ENCODE peak calls at places on chromosome 5, in nine cellular contexts. X is CD8-positive, alpha-beta T cell; V is GM06990; Z is AG04450; I is stomach; H is endothelial cell of umbilical vein; Q is GM12865; M is endothelial cell; F is GM10248. S is an unnamed sample.

GRCh38 chr5:78511116-78511906 is 137.3 kb downstream of the LHFPL2 start:
- DNase-seq in X (no peak), V (no peak), Z (no peak), I (no peak), H (peak), Q (no peak), M (no peak), F (no peak), S (no peak)

GRCh38 chr5:162842725-162843124 is 594.7 kb upstream of the CCNG1 start:
- DNase-seq in X (no peak), V (no peak), Z (no peak), I (no peak), H (no peak), Q (no peak), M (no peak), F (no peak), S (no peak)

GRCh38 chr5:116595498-116595897 is 20.9 kb upstream of the SEMA6A start:
- DNase-seq in X (no peak), V (no peak), Z (no peak), I (no peak), H (no peak), Q (no peak), M (no peak), F (no peak), S (no peak)

GRCh38 chr5:177553671-177554429 is 513 bp downstream of the FAM193B start:
- DNase-seq in X (peak), V (peak), Z (no peak), I (peak), H (peak), Q (peak), M (peak), F (peak), S (peak)

GRCh38 chr5:123754903-123755302 is 242.9 kb downstream of the CSNK1G3 start:
- DNase-seq in X (no peak), V (no peak), Z (no peak), I (no peak), H (no peak), Q (no peak), M (no peak), F (no peak), S (no peak)

GRCh38 chr5:27592231-27592630 is 553.8 kb upstream of the CDH9 start:
- DNase-seq in X (no peak), V (no peak), Z (no peak), I (no peak), H (no peak), Q (no peak), M (no peak), F (no peak), S (no peak)

GRCh38 chr5:89878140-89878570 is 531.4 kb downstream of the CETN3 start:
- DNase-seq in X (no peak), V (no peak), Z (peak), I (no peak), H (peak), Q (no peak), M (no peak), F (no peak), S (no peak)

GRCh38 chr5:157269165-157269671 is 3.3 kb downstream of the CYFIP2 start:
- DNase-seq in X (no peak), V (no peak), Z (no peak), I (no peak), H (no peak), Q (peak), M (no peak), F (no peak), S (no peak)

GRCh38 chr5:72552041-72552557 is 44.9 kb upstream of the ZNF366 start:
- DNase-seq in X (no peak), V (no peak), Z (no peak), I (no peak), H (peak), Q (no peak), M (no peak), F (no peak), S (no peak)

GRCh38 chr5:68436686-68437520 is 221.3 kb downstream of the PIK3R1 start:
- DNase-seq in X (no peak), V (no peak), Z (no peak), I (no peak), H (no peak), Q (no peak), M (no peak), F (no peak), S (no peak)

GRCh38 chr5:163489745-163490075 is 15.7 kb upstream of the MAT2B start:
- DNase-seq in X (no peak), V (no peak), Z (no peak), I (no peak), H (no peak), Q (no peak), M (no peak), F (no peak), S (no peak)

GRCh38 chr5:61332369-61332745 is 299 bp downstream of the ZSWIM6 start:
- DNase-seq in X (no peak), V (no peak), Z (no peak), I (peak), H (no peak), Q (peak), M (no peak), F (peak), S (peak)

GRCh38 chr5:169395136-169395535 is 94.2 kb upstream of the SLIT3 start:
- DNase-seq in X (no peak), V (no peak), Z (no peak), I (no peak), H (no peak), Q (no peak), M (no peak), F (no peak), S (no peak)

DNA sequence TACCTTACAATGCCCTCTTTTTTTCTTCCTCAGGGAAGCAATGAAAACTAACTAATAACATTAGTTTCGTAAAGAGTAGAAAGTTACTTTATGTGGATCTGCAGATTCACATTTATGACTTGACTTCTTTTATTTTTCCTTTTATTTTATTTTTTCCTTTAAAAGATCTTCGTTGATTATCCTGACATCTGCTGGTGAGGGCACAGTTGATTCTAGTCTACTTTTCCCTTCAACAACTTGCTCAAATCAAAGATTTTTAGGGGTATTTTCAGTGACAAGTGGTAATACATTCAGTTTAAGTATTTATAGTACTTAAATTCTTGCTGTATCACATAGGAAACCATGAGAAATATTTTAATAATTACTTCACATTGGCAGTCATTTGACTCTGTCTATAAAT is 4.9 kb downstream of the EDIL3 start:
- DNase-seq in X (no peak), V (no peak), Z (no peak), I (no peak), H (peak), Q (no peak), M (no peak), F (no peak), S (no peak)
- TF ChIP-seq CTCF in X (no peak), V (no peak), Z (peak), I (no peak), H (no peak), Q (no peak), M (no peak), F (no peak), S (no peak)

DNA sequence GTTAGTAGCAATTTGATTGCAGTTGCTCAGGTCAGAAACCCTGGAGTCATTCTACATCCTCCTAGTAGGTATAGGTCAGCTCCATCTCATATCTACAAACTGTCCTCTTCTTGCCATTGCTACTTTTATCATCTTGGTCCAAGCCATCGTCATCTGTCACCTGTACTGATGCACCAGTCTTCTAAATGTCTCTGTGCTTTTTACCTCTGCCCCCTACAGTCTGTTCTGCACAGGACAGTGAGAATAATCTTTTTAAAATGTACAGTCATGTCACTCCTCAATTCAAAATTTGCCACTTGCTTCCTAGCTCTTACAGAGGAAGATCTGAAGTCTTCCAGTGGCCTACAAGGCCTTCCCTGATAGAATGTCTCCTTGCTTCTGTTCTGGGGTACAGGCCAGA is 6.8 kb downstream of the NNT start:
- DNase-seq in X (no peak), V (no peak), Z (no peak), I (no peak), H (no peak), Q (peak), M (no peak), F (no peak), S (no peak)
- TF ChIP-seq CTCF in X (no peak), V (peak), Z (peak), I (no peak), H (no peak), Q (peak), M (no peak), F (peak), S (no peak)

DNA sequence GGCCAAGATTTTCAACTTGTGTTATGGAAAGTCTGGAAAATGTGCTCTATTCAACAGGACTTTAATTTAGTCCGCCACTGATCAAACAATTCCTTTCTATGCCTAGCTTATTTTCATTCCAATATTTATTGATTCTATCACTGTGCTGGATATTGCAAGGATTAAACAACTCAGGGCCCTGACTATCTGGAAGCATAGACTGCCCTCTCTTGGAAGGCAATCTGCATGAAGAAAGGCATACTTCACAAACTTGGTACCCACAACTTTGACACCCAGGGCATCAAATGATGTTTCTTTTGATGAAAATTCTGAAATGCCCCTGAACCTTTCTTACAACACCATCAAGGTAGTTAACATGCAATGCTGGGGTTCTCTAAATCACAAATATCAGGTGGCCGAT is 126.5 kb upstream of the HMHB1 start:
- DNase-seq in X (no peak), V (no peak), Z (no peak), I (no peak), H (peak), Q (no peak), M (no peak), F (no peak), S (peak)
- TF ChIP-seq CTCF in X (no peak), V (peak), Z (peak), I (no peak), H (no peak), Q (no peak), M (no peak), F (no peak), S (no peak)

GRCh38 chr5:95241155-95241554 is 43.7 kb downstream of the MCTP1 start:
- DNase-seq in X (no peak), V (no peak), Z (no peak), I (no peak), H (peak), Q (no peak), M (no peak), F (no peak), S (no peak)

GRCh38 chr5:95235439-95235982 is 49.4 kb downstream of the MCTP1 start:
- DNase-seq in X (no peak), V (no peak), Z (no peak), I (no peak), H (no peak), Q (no peak), M (no peak), F (no peak), S (no peak)

GRCh38 chr5:95241635-95242034 is 43.3 kb downstream of the MCTP1 start:
- DNase-seq in X (no peak), V (peak), Z (no peak), I (no peak), H (peak), Q (peak), M (no peak), F (peak), S (peak)

GRCh38 chr5:95237324-95237723 is 47.6 kb downstream of the MCTP1 start:
- DNase-seq in X (no peak), V (no peak), Z (no peak), I (no peak), H (no peak), Q (no peak), M (no peak), F (no peak), S (no peak)

GRCh38 chr5:95238560-95239325 is 46.2 kb downstream of the MCTP1 start:
- DNase-seq in X (no peak), V (no peak), Z (no peak), I (no peak), H (peak), Q (peak), M (no peak), F (no peak), S (peak)
- TF ChIP-seq CTCF in X (no peak), V (peak), Z (peak), I (no peak), H (peak), Q (no peak), M (no peak), F (peak), S (peak)

GRCh38 chr5:9387879-9388278 is 158.0 kb downstream of the SEMA5A start:
- DNase-seq in X (no peak), V (no peak), Z (no peak), I (no peak), H (no peak), Q (no peak), M (no peak), F (no peak), S (no peak)
- TF ChIP-seq CTCF in X (no peak), V (peak), Z (peak), I (no peak), H (no peak), Q (no peak), M (no peak), F (no peak), S (no peak)

DNA sequence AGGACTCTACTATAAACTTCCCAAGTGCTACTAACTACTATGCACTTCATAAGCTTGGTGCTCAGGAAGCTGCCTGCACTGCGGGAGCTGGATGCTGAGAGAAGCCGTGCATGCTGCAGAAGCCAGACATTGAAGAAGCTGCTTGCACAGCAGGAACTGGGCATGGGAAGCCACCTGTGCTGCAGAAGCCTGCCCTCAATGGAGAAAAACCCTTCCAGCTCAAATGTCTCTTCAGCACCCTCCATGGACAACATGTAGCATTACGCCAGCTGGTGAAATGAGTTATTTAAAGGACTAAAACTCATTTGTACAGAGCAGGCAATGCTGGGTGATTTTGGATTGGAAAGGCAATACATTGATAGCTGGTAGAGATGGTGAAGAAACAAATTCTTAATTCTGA is 247.2 kb downstream of the KIF4B start:
- DNase-seq in X (no peak), V (peak), Z (no peak), I (no peak), H (no peak), Q (peak), M (peak), F (no peak), S (no peak)
- TF ChIP-seq CTCF in X (no peak), V (peak), Z (no peak), I (no peak), H (no peak), Q (peak), M (peak), F (peak), S (no peak)

DNA sequence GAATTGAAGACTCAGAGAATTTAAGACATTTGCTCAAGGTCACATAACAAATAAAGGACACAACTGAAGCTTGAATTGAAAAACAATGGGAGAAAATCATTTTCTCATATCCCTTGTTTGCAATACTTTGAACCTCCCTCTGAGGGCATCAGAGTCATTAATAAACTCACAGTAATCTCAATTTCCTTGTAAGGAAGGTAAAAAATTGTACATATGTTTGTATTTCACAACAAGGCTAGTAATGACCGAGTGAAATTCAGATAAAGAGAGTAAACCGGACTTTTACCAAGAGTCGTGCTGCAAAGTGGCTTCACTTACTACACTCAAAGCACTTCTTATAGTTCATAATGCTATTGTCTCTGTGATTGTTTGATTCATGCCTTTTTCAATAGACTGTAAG is 665.0 kb downstream of the NR2F1-AS1 start:
- DNase-seq in X (no peak), V (no peak), Z (no peak), I (no peak), H (peak), Q (no peak), M (no peak), F (no peak), S (no peak)
- TF ChIP-seq CTCF in X (no peak), V (no peak), Z (peak), I (no peak), H (no peak), Q (no peak), M (no peak), F (no peak), S (no peak)

GRCh38 chr5:114789773-114790402 is 379.8 kb downstream of the TRIM36 start:
- DNase-seq in X (no peak), V (no peak), Z (no peak), I (no peak), H (no peak), Q (peak), M (no peak), F (peak), S (peak)
- TF ChIP-seq CTCF in X (no peak), V (peak), Z (no peak), I (no peak), H (no peak), Q (peak), M (peak), F (peak), S (peak)